ENCODE peak calls at places on chromosome 20, in six cellular contexts. O, R, Z, U, Q and M are unnamed samples.

GRCh38 chr20:20446613-20447012 is 78.7 kb downstream of the INSM1 start:
- DNase-seq in O (no peak), Q (no peak), U (no peak), Z (no peak), R (no peak), M (no peak)

GRCh38 chr20:1001116-1001515 is 995 bp downstream of the RSPO4 start:
- DNase-seq in U (no peak), Z (no peak), R (no peak), Q (no peak), O (no peak), M (no peak)

GRCh38 chr20:52104546-52105044 is 87.0 kb downstream of the ZFP64 start:
- DNase-seq in O (no peak), R (peak; percentile 8), Q (no peak), Z (peak; percentile 84), U (no peak), M (peak; percentile 90)

GRCh38 chr20:305745-306144 is 8.4 kb downstream of the ZCCHC3 start:
- DNase-seq in O (no peak), U (no peak), R (no peak), Q (no peak), Z (no peak), M (no peak)

GRCh38 chr20:53513489-53514298 is 79.9 kb downstream of the ZNF217 start:
- DNase-seq in Z (peak; percentile 68), Q (no peak), U (no peak), R (no peak), O (no peak), M (no peak)

GRCh38 chr20:59082981-59083380 is 40.4 kb upstream of the PRELID3B start:
- DNase-seq in Z (peak; percentile 95), Q (no peak), U (no peak), O (peak; percentile 66), R (peak; percentile 77), M (peak; percentile 8)

GRCh38 chr20:21357851-21358250 is 39.5 kb downstream of the NKX2-4 start:
- DNase-seq in Q (no peak), Z (no peak), U (no peak), R (peak; percentile 12), O (no peak), M (no peak)

GRCh38 chr20:31712112-31712553 is 10.5 kb downstream of the BCL2L1 start:
- DNase-seq in R (no peak), Z (no peak), O (no peak), U (no peak), Q (no peak), M (no peak)

GRCh38 chr20:38141889-38142494 is 23.1 kb downstream of the TGM2 start:
- DNase-seq in Z (peak; percentile 73), Q (no peak), O (no peak), U (no peak), R (no peak), M (no peak)

GRCh38 chr20:61317966-61318520 is 66.0 kb downstream of the CDH4 start:
- DNase-seq in Z (no peak), U (no peak), O (no peak), R (no peak), Q (no peak), M (no peak)

GRCh38 chr20:36862857-36863668 is 12.9 kb upstream of the TLDC2 start:
- DNase-seq in O (no peak), U (no peak), Q (no peak), R (no peak), Z (no peak), M (peak; percentile 85)

GRCh38 chr20:48826883-48827771 is 672 bp downstream of the PREX1 start:
- DNase-seq in R (no peak), U (no peak), O (no peak), Z (peak; percentile 83), Q (no peak), M (no peak)

GRCh38 chr20:19928379-19929360 is 88.5 kb upstream of the NAA20 start:
- DNase-seq in O (peak; percentile 97), Q (no peak), Z (peak; percentile 93), R (no peak), U (no peak), M (no peak)

GRCh38 chr20:61414455-61414991 is 162.5 kb downstream of the CDH4 start:
- DNase-seq in U (no peak), R (no peak), Q (no peak), O (no peak), Z (no peak), M (no peak)

GRCh38 chr20:40893610-40894242 is 134.9 kb upstream of the TOP1 start:
- DNase-seq in R (no peak), O (no peak), Q (no peak), U (no peak), Z (peak; percentile 23), M (no peak)

GRCh38 chr20:33490023-33490933 is at the start of gene CBFA2T2:
- DNase-seq in U (peak; percentile 18), O (peak; percentile 62), Z (peak; percentile 90), Q (peak; percentile 28), R (peak; percentile 55), M (peak; percentile 94)

GRCh38 chr20:4740774-4741431 is 19.2 kb downstream of the PRND start:
- DNase-seq in Z (no peak), Q (peak; percentile 32), U (no peak), R (peak; percentile 38), O (no peak), M (no peak)

GRCh38 chr20:33301192-33301930 is 18.3 kb downstream of the BPIFB1 start:
- DNase-seq in U (no peak), O (peak; percentile 55), Q (no peak), R (no peak), Z (no peak), M (peak; percentile 89)

GRCh38 chr20:51542033-51542893 is at the start of gene NFATC2:
- DNase-seq in Z (no peak), R (no peak), O (no peak), Q (no peak), U (no peak), M (peak; percentile 87)

GRCh38 chr20:16747291-16747811 is 807 bp upstream of the OTOR start:
- DNase-seq in O (no peak), Q (no peak), Z (no peak), R (no peak), U (no peak), M (no peak)

DNA sequence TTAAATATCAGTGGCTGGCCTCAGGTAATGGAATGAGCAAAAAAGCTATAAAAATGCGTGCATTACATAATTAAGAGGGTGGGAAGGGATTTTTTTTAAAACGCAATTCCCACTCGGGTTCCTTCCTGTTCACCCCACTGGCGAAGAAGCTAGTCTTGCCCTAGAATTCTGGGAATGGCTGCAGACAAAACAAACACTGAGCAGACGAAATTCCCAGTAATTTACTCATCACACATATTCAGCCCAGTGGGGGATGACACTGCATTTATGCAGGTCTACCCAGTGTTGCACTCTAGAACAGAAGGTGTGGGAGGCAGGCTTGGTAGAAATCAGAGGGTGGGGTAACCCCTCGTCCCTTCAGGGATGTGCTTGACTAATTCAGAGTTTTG is 2695.0 kb upstream of the DEFB115 start:
- DNase-seq in Q (no peak), O (no peak), U (peak; percentile 41), Z (no peak), R (peak; percentile 89), M (peak; percentile 26)
- H3K9me3 ChIP-seq in Q (no peaks in the 10 kb centered on the region), O (peaks cover 40% of the 10 kb centered on the region), U (peaks cover 28% of the 10 kb centered on the region), Z (peaks cover 6% of the 10 kb centered on the region), R (no peaks in the 10 kb centered on the region), M (peaks cover 4% of the 10 kb centered on the region)

DNA sequence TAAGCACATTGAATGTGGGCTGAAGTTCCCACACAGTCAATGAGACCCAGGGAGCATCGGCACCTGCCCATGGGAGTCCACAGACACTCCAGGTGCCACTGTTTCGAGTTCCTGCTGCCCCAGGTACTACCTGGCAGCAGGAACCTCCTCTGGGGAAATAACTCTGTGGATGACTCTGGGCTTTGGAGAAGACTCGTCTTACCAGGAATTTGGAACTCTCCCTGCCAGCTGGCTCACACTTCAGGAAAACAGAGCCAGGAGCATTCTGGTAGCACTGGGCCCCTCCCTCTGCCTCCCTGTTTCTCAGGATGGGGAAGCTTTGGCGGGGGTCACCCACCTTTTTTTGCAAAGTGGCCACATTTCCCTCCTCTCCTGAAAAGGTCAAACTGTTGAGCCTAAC is 69.5 kb upstream of the MC3R start:
- DNase-seq in Z (no peak), R (no peak), U (no peak), O (no peak), Q (no peak), M (no peak)
- H3K9me3 ChIP-seq in Z (no peaks in the 10 kb centered on the region), R (peaks cover 14% of the 10 kb centered on the region), U (peaks cover 13% of the 10 kb centered on the region), O (no peaks in the 10 kb centered on the region), Q (no peaks in the 10 kb centered on the region), M (peaks cover 2% of the 10 kb centered on the region)

GRCh38 chr20:29297411-29298270 is 1959.8 kb upstream of the DEFB115 start:
- DNase-seq in R (no peak), Z (peak; percentile 84), Q (no peak), O (no peak), U (no peak), M (peak; percentile 59)

GRCh38 chr20:29299811-29300578 is 1957.5 kb upstream of the DEFB115 start:
- DNase-seq in Z (peak; percentile 77), Q (no peak), R (no peak), O (no peak), U (no peak), M (peak; percentile 81)

GRCh38 chr20:29298271-29298590 is 1959.2 kb upstream of the DEFB115 start:
- DNase-seq in O (no peak), R (no peak), U (no peak), Z (no peak), Q (no peak), M (no peak)

GRCh38 chr20:29298759-29299613 is 1958.5 kb upstream of the DEFB115 start:
- DNase-seq in R (no peak), Q (no peak), Z (peak; percentile 62), O (no peak), U (no peak), M (no peak)

DNA sequence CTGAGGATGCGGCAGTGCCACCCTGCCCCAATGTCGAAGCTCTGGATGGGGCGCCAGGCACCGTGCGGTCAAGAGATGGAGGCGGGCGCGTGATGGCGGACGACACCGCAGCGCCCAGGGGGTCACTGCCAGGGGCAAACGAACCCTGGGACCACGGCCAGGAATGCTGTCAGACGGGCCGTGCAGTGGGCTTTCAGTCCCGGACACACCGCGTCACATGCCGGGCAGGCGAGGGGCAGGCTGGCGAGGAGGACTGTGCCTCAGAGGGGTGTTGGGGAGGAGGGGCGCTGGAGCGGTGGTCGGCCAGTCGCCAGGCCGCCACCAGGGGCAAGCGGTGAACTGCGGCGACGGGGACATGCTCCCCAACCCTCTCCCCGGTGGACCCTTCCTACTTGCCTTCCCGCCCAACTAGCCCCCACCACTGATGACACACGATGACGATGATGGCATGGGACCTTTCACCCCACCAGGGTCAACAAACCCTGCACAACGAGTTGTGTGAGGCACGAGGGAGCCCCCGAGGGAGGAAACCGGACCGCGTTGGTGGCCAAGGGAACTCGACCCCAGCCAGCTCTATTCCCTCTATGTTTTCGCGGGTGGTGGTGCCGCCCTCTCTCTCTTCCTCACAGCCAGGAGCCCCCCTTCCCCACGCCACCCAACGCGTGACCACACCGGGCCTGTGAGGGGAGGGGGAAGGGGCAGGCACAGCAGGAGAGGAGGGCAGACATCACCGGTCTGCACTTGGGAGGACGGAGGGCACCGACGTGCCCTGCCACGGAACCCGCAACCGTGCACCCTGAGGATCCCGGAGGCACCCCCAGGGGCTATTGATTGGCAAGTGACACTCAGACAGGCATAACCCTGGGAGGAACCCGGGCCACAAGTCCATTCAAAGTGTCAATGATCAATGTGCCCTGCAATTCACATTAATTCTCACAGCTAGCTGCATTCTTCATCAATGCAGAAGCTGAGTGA is 1960.9 kb upstream of the DEFB115 start:
- DNase-seq in Z (peak; percentile 79), Q (no peak), R (no peak), U (no peak), O (no peak), M (peak; percentile 52)
- H3K9me3 ChIP-seq in Z (peaks cover 31% of the 10 kb centered on the region), Q (no peaks in the 10 kb centered on the region), R (peaks cover 41% of the 10 kb centered on the region), U (peaks cover 59% of the 10 kb centered on the region), O (peaks cover 45% of the 10 kb centered on the region), M (no peaks in the 10 kb centered on the region)

DNA sequence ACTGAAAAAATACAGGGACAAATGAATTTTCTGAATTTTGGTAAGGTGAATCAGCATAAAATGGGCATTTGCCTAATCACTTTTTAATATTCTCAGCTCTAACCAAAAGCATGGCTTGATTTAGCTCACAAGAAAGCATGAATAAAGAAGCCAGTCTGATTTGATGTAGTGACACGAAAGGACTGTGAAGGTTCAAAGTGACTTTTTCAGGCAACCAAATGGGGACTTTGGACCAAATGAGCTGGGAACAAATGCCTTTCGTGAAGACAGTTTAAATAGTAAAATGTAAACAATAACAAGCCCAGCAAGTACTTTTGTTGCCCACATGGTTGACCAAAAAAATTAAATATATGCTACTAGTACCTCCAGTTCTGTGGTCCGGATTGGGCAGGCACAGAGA is 12.9 kb upstream of the CBLN4 start:
- DNase-seq in R (no peak), Q (no peak), Z (no peak), U (no peak), O (no peak), M (no peak)
- H3K9me3 ChIP-seq in R (peaks cover 18% of the 10 kb centered on the region), Q (peaks cover 31% of the 10 kb centered on the region), Z (peaks cover 2% of the 10 kb centered on the region), U (peaks cover 18% of the 10 kb centered on the region), O (peaks cover 2% of the 10 kb centered on the region), M (peaks cover 5% of the 10 kb centered on the region)